ENCODE peak calls at places on chromosomes 7 and 10, in eight cellular contexts. Q is brain microvascular endothelial cell; W is CD8-positive, alpha-beta T cell; K is WERI-Rb-1; E is transverse colon; H is thyroid gland; P is body of pancreas; J is esophagus squamous epithelium. A is an unnamed sample.

GRCh38 chr7:150824379-150825177 is 24.0 kb downstream of the TMEM176A start:
- DNase-seq in Q (no peak), W (no peak), K (no peak), E (no peak), H (no peak), P (no peak), J (no peak), A (no peak)

GRCh38 chr7:85237721-85238120 is 50.9 kb upstream of the SEMA3D start:
- DNase-seq in Q (peak; percentile 39), W (no peak), K (no peak), E (no peak), H (no peak), P (no peak), J (no peak), A (no peak)

GRCh38 chr7:105014725-105015630 is 973 bp downstream of the KMT2E start:
- DNase-seq in Q (no peak), W (peak; percentile 42), K (peak; percentile 49), E (peak; percentile 78), H (peak; percentile 50), P (peak; percentile 54), J (no peak), A (no peak)

GRCh38 chr10:95464280-95464679 is 96.9 kb downstream of the SORBS1 start:
- DNase-seq in Q (no peak), W (no peak), K (no peak), E (no peak), H (no peak), P (no peak), J (no peak), A (no peak)

GRCh38 chr10:46031648-46032532 is 1.5 kb upstream of the NCOA4 start:
- DNase-seq in Q (no peak), W (no peak), K (no peak), E (no peak), H (no peak), P (no peak), J (no peak), A (no peak)

GRCh38 chr10:21401196-21401595 is 124.3 kb downstream of the SKIDA1 start:
- DNase-seq in Q (peak; percentile 9), W (no peak), K (no peak), E (no peak), H (peak; percentile 40), P (no peak), J (no peak), A (no peak)

GRCh38 chr10:102153093-102153620 is 968 bp downstream of the NOLC1 start:
- DNase-seq in Q (no peak), W (no peak), K (no peak), E (no peak), H (no peak), P (no peak), J (no peak), A (no peak)

GRCh38 chr7:27073066-27073465 is 22.7 kb downstream of the HOXA1 start:
- DNase-seq in Q (no peak), W (no peak), K (no peak), E (no peak), H (no peak), P (no peak), J (no peak), A (no peak)

GRCh38 chr7:100080895-100081534 is 508 bp downstream of the ZNF3 start:
- DNase-seq in Q (no peak), W (no peak), K (peak; percentile 32), E (no peak), H (peak; percentile 9), P (no peak), J (no peak), A (no peak)

GRCh38 chr7:40753455-40753854 is 618.6 kb downstream of the SUGCT start:
- DNase-seq in Q (no peak), W (no peak), K (no peak), E (no peak), H (no peak), P (no peak), J (no peak), A (no peak)

GRCh38 chr10:43781480-43782361 is 133.0 kb upstream of the ZNF32 start:
- DNase-seq in Q (peak; percentile 18), W (peak; percentile 9), K (no peak), E (no peak), H (no peak), P (peak; percentile 61), J (no peak), A (no peak)

GRCh38 chr7:38105874-38106483 is 72.1 kb upstream of the STARD3NL start:
- DNase-seq in Q (peak; percentile 20), W (no peak), K (no peak), E (no peak), H (peak; percentile 10), P (peak; percentile 23), J (no peak), A (no peak)

GRCh38 chr7:99379043-99379577 is 4.6 kb downstream of the ARPC1B start:
- DNase-seq in Q (peak; percentile 85), W (no peak), K (no peak), E (peak; percentile 61), H (peak; percentile 19), P (peak; percentile 28), J (no peak), A (peak; percentile 94)

GRCh38 chr10:103545771-103546281 is 52.3 kb downstream of the NEURL1 start:
- DNase-seq in Q (no peak), W (no peak), K (no peak), E (no peak), H (no peak), P (peak; percentile 86), J (no peak), A (no peak)

GRCh38 chr7:159025161-159025779 is 119.4 kb downstream of the VIPR2 start:
- DNase-seq in Q (peak; percentile 46), W (no peak), K (no peak), E (peak; percentile 4), H (no peak), P (no peak), J (no peak), A (no peak)

GRCh38 chr10:3728563-3728962 is 56.4 kb downstream of the KLF6 start:
- DNase-seq in Q (no peak), W (no peak), K (no peak), E (no peak), H (no peak), P (no peak), J (no peak), A (no peak)

GRCh38 chr10:111323567-111323966 is 246.7 kb downstream of the ADRA2A start:
- DNase-seq in Q (no peak), W (no peak), K (no peak), E (no peak), H (no peak), P (no peak), J (no peak), A (no peak)

DNA sequence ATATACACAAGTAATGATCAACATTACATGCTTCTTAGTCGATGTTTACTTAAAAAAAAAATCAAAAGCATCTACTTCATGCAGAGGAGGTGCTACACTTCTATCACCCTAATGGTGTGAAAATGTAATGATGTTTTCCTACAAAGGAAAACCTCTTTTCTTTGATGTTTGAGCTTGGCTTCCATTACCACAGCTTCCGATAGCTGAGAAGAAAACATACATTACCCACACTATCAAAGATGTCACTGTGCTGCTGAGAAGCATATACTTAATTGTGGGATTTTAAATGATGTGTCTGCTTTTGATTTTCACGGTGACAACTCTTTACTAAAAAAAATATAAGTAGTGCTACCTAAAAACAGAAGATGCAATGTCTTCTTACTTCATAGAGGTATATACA is 200.2 kb upstream of the PHF14 start:
- DNase-seq in Q (no peak), W (no peak), K (no peak), E (no peak), H (no peak), P (no peak), J (no peak), A (no peak)
- H3K4me3 ChIP-seq in Q (no peak overlapping the region), W (no peak overlapping the region), K (no peak overlapping the region), E (no peak overlapping the region), H (no peak overlapping the region), P (no peak overlapping the region), J (no peak overlapping the region), A (no peak overlapping the region)

GRCh38 chr10:119176166-119176565 is 2.4 kb downstream of the PRDX3 start:
- DNase-seq in Q (no peak), W (no peak), K (no peak), E (no peak), H (no peak), P (no peak), J (no peak), A (no peak)

GRCh38 chr10:119178371-119179119 is at the start of gene PRDX3:
- DNase-seq in Q (peak; percentile 80), W (peak; percentile 87), K (peak; percentile 95), E (peak; percentile 95), H (peak; percentile 96), P (peak; percentile 96), J (peak; percentile 27), A (peak; percentile 95)

GRCh38 chr10:119174109-119174508 is 4.5 kb downstream of the PRDX3 start:
- DNase-seq in Q (no peak), W (no peak), K (no peak), E (no peak), H (no peak), P (no peak), J (no peak), A (no peak)

DNA sequence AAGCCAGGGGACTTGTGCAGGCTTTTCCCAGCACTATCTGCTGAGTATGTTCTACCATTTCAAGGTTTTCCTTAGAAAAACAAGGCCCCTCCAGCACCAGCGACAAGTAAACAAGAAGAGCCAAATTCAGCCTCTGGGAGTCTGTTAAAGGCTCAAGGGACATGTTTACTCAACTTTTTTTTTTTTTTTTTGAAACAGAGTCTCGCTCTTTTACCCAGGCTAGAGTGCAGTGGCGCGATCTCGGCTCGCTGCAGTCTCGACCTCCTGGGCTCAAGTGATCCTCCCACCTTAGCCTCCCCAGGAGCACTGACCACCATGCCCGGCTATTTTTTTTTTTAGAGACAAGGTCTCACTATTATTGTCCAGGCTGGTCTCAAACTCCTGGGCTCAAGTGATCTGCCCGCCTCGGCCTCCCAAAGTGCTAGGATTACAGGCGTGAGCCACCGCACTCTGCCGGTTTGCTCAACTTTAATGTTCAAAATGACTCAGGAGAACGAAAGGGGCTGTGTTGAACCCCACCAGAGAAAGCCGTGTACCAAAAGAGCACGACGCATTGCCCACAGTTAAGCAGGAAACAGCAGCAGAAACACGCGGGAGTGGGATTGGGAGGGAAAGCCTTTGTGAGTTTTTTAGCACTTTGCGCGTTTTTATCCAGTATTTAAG is 773 bp downstream of the PRDX3 start:
- DNase-seq in Q (peak; percentile 16), W (no peak), K (no peak), E (no peak), H (no peak), P (no peak), J (no peak), A (no peak)
- H3K27ac ChIP-seq in Q (peak overlapping the region; percentile 88), W (peak overlapping the region; percentile 75), K (peak overlapping the region; percentile 96), E (peak overlapping the region; percentile 88), H (peak overlapping the region; percentile 88), P (peak overlapping the region; percentile 81), J (peak overlapping the region; percentile 90), A (peak overlapping the region; percentile 72)

DNA sequence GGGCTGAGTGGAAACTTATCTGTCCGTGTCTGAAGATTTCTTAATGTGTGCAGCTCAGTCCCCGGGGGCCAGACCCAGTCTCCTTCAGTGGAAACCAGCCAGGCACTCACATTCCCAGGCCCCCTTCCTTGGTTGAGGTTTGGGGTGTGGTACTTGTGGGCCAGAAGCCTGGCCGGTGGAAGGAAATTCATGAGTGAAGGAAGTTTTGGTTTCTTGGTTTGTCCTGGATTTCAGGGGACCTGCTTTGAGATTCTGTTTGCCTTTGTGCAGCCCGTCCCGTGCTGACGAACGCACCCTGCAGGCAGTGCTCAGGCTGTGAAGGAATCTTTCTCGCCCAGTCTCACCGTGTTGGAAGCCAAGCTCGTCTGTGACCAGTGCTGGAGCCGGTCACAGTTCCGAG is 2.9 kb downstream of the INPP5A start:
- DNase-seq in Q (peak; percentile 51), W (no peak), K (no peak), E (peak; percentile 13), H (peak; percentile 46), P (peak; percentile 55), J (no peak), A (no peak)
- TF ChIP-seq CTCF in Q (peak; percentile 66), W (no peak), K (no peak), E (no peak), H (no peak), P (no peak), J (no peak), A (no peak)

GRCh38 chr7:64516451-64516850 is 46.4 kb downstream of the ZNF680 start:
- DNase-seq in Q (no peak), W (no peak), K (no peak), E (no peak), H (no peak), P (no peak), J (no peak), A (no peak)
- H3K4me3 ChIP-seq in Q (no peak overlapping the region), W (no peak overlapping the region), K (no peak overlapping the region), E (no peak overlapping the region), H (no peak overlapping the region), P (no peak overlapping the region), J (no peak overlapping the region), A (no peak overlapping the region)

A was measured in ascending aorta.